ENCODE peak calls at places on chromosomes 5 and 9, in eight cellular contexts. S is spleen; F is WERI-Rb-1; U is NCI-H460; T is fibroblast of the conjunctiva; Z is activated T-cell treated with anti-CD3 and anti-CD28 coated beads for 1 hour; P is posterior cingulate gyrus; H is stimulated activated CD4-positive, alpha-beta T cell treated with anti-CD3 and anti-CD28 coated beads, Interleukin-4, amount 100 ng/mL, for 48 hours. Y is an unnamed sample.

GRCh38 chr9:123081824-123082223 is 48.4 kb downstream of the GPR21 start:
- DNase-seq in S (no peak), Z (no peak), T (peak), U (peak), P (no peak), F (peak), H (no peak), Y (no peak)

GRCh38 chr5:132778129-132778528 is 1.1 kb upstream of the SEPTIN8 start:
- DNase-seq in T (no peak), F (no peak), Z (no peak), P (no peak), U (no peak), S (no peak), H (no peak), Y (no peak)

GRCh38 chr5:11890777-11891176 is 13.5 kb downstream of the CTNND2 start:
- DNase-seq in F (no peak), H (no peak), Z (no peak), T (no peak), U (no peak), S (no peak), P (no peak), Y (no peak)

GRCh38 chr5:127293373-127293772 is 2.8 kb downstream of the MEGF10 start:
- DNase-seq in S (no peak), H (no peak), F (no peak), Z (no peak), U (no peak), P (no peak), T (no peak), Y (no peak)

GRCh38 chr9:126797903-126798302 is 6.9 kb upstream of the ZBTB43 start:
- DNase-seq in S (no peak), T (no peak), U (no peak), Z (no peak), F (no peak), H (no peak), P (no peak), Y (no peak)

GRCh38 chr5:67901816-67902496 is 313.6 kb upstream of the PIK3R1 start:
- DNase-seq in S (no peak), U (no peak), Z (no peak), F (no peak), T (no peak), P (no peak), H (no peak), Y (no peak)

GRCh38 chr5:104998572-104998971 is 1436.0 kb upstream of the NUDT12 start:
- DNase-seq in U (no peak), T (no peak), Z (no peak), S (no peak), P (no peak), H (no peak), F (no peak), Y (no peak)

GRCh38 chr9:129306318-129306973 is 128.4 kb upstream of the IER5L start:
- DNase-seq in T (no peak), F (peak), Z (no peak), S (peak), H (no peak), P (no peak), U (no peak), Y (peak)

GRCh38 chr9:81686614-81687520 is 2.5 kb downstream of the TLE1 start:
- DNase-seq in H (no peak), T (peak), P (peak), U (peak), F (peak), S (peak), Z (peak), Y (peak)

GRCh38 chr5:126450388-126450787 is 27.2 kb downstream of the GRAMD2B start:
- DNase-seq in S (no peak), Z (no peak), U (no peak), H (no peak), F (no peak), P (no peak), T (no peak), Y (peak)

GRCh38 chr9:120383999-120384924 is 195.7 kb downstream of the CDK5RAP2 start:
- DNase-seq in U (no peak), S (peak), P (peak), F (no peak), Z (no peak), H (no peak), T (peak), Y (no peak)

GRCh38 chr5:135013947-135014570 is 20.0 kb downstream of the PITX1 start:
- DNase-seq in T (peak), U (no peak), F (no peak), P (no peak), Z (no peak), H (no peak), S (peak), Y (no peak)

GRCh38 chr5:23930985-23931384 is 423.6 kb downstream of the PRDM9 start:
- DNase-seq in P (no peak), S (no peak), Z (no peak), T (no peak), H (no peak), F (no peak), U (no peak), Y (no peak)

GRCh38 chr5:16869821-16870796 is 66.0 kb downstream of the MYO10 start:
- DNase-seq in H (no peak), Z (no peak), T (no peak), F (no peak), U (no peak), P (no peak), S (no peak), Y (no peak)

GRCh38 chr5:93503598-93504067 is 77.4 kb downstream of the NR2F1-AS1 start:
- DNase-seq in T (peak), U (no peak), F (no peak), P (no peak), Z (no peak), S (no peak), H (no peak), Y (no peak)

GRCh38 chr9:108517591-108518365 is 338.0 kb downstream of the ACTL7B start:
- DNase-seq in T (no peak), Z (no peak), S (no peak), F (no peak), H (no peak), U (no peak), P (no peak), Y (no peak)

GRCh38 chr5:81045389-81045807 is 85.2 kb downstream of the RASGRF2 start:
- DNase-seq in H (no peak), S (no peak), P (no peak), F (no peak), U (no peak), Z (no peak), T (no peak), Y (no peak)

GRCh38 chr5:163789870-163790269 is 284.5 kb downstream of the MAT2B start:
- DNase-seq in T (no peak), Z (no peak), P (no peak), U (no peak), F (no peak), H (no peak), S (no peak), Y (no peak)

GRCh38 chr9:104256710-104257091 is 162.6 kb downstream of the SMC2 start:
- DNase-seq in P (no peak), Z (no peak), U (no peak), T (no peak), F (no peak), S (no peak), H (no peak), Y (no peak)

GRCh38 chr5:10860645-10861455 is 99.8 kb upstream of the DAP start:
- DNase-seq in U (no peak), P (no peak), S (no peak), F (no peak), Z (no peak), T (no peak), H (no peak), Y (no peak)

GRCh38 chr5:57844410-57844809 is 361.8 kb upstream of the ACTBL2 start:
- DNase-seq in T (no peak), U (no peak), F (no peak), Z (no peak), S (no peak), P (no peak), H (no peak), Y (no peak)

GRCh38 chr5:158700231-158700996 is 399.3 kb downstream of the EBF1 start:
- DNase-seq in S (no peak), P (no peak), F (no peak), T (peak), U (no peak), Z (no peak), H (no peak), Y (no peak)

GRCh38 chr5:61941637-61942036 is 364.4 kb upstream of the KIF2A start:
- DNase-seq in T (no peak), S (no peak), P (no peak), U (no peak), H (no peak), Z (no peak), F (no peak), Y (no peak)

GRCh38 chr9:34591091-34591910 is 1.8 kb upstream of the CNTFR start:
- DNase-seq in T (peak), S (peak), H (peak), U (peak), P (peak), F (peak), Z (peak), Y (peak)

GRCh38 chr5:32201140-32201539 is 27.0 kb upstream of the GOLPH3 start:
- DNase-seq in H (no peak), U (peak), T (no peak), Z (no peak), S (no peak), P (no peak), F (no peak), Y (no peak)

GRCh38 chr9:93112864-93113389 is 16.9 kb downstream of the CARD19 start:
- DNase-seq in S (peak), U (no peak), F (no peak), H (no peak), P (no peak), T (no peak), Z (no peak), Y (no peak)

GRCh38 chr9:126298319-126298801 is 28.3 kb upstream of the MVB12B start:
- DNase-seq in F (no peak), T (no peak), P (peak), H (no peak), Z (no peak), S (no peak), U (no peak), Y (no peak)

GRCh38 chr5:77638763-77639451 is 394 bp upstream of the OTP start:
- DNase-seq in P (no peak), U (no peak), H (no peak), S (no peak), F (no peak), T (no peak), Z (no peak), Y (no peak)

GRCh38 chr5:138533973-138534941 is 8.8 kb downstream of the ETF1 start:
- DNase-seq in S (no peak), U (no peak), H (no peak), T (no peak), Z (no peak), P (no peak), F (no peak), Y (no peak)

GRCh38 chr9:34032631-34033030 is 16.1 kb downstream of the UBAP2 start:
- DNase-seq in P (no peak), H (no peak), S (no peak), Z (no peak), T (no peak), F (no peak), U (no peak), Y (no peak)

GRCh38 chr9:78769684-78770083 is 472.8 kb downstream of the PSAT1 start:
- DNase-seq in Z (no peak), H (no peak), P (no peak), F (no peak), T (no peak), U (peak), S (no peak), Y (no peak)

GRCh38 chr5:33148076-33148501 is 292.7 kb upstream of the TARS1 start:
- DNase-seq in H (no peak), U (peak), Z (no peak), S (no peak), P (no peak), T (peak), F (no peak), Y (no peak)